ENCODE peak calls at places on chromosomes 4 and X, in six cellular contexts. O is HepG2; T is PC-3; N is right lobe of liver; L is activated naive CD4-positive, alpha-beta T cell treated with anti-CD3 and anti-CD28 coated beads, Interleukin-2, amount 50 U/mL, for 72 hours; Z is sciatic nerve. J is an unnamed sample.

GRCh38 chr4:158814207-158814606 is 45.4 kb downstream of the FNIP2 start:
- ATAC-seq in T (no peak), Z (no peak), N (peak), O (peak), L (no peak), J (no peak)

GRCh38 chr4:74366367-74366891 is 1.5 kb downstream of the EREG start:
- ATAC-seq in N (no peak), L (no peak), Z (no peak), O (no peak), T (no peak), J (peak)

GRCh38 chr4:121114756-121115155 is 42.4 kb upstream of the NDNF start:
- ATAC-seq in Z (no peak), T (no peak), N (no peak), L (peak), O (no peak), J (no peak)

GRCh38 chrX:7946960-7947359 is 19.7 kb upstream of the PNPLA4 start:
- ATAC-seq in Z (no peak), L (no peak), N (no peak), O (no peak), T (no peak), J (no peak)

GRCh38 chr4:42615131-42615776 is 41.7 kb downstream of the ATP8A1 start:
- ATAC-seq in Z (no peak), O (no peak), T (no peak), N (no peak), L (no peak), J (no peak)

GRCh38 chr4:40455340-40455902 is 120.3 kb downstream of the CHRNA9 start:
- ATAC-seq in L (no peak), N (peak), O (peak), T (no peak), Z (no peak), J (peak)

GRCh38 chr4:73388887-73389286 is 15.2 kb upstream of the ALB start:
- ATAC-seq in N (peak), O (peak), Z (no peak), T (no peak), L (no peak), J (no peak)

GRCh38 chr4:57499786-57500185 is 389.6 kb upstream of the IGFBP7 start:
- ATAC-seq in T (peak), L (no peak), Z (no peak), O (peak), N (no peak), J (peak)

GRCh38 chr4:26884486-26884988 is 23.9 kb downstream of the STIM2 start:
- ATAC-seq in T (no peak), N (no peak), Z (no peak), L (peak), O (no peak), J (no peak)

GRCh38 chr4:185227713-185228278 is 18.4 kb downstream of the SNX25 start:
- ATAC-seq in Z (peak), O (peak), L (no peak), T (no peak), N (no peak), J (no peak)

J was measured in esophagus mucosa.